ENCODE peak calls at places on chromosomes 4 and X, in eight cellular contexts. D is PC-9, E is HepG2, F is psoas muscle, C is breast epithelium, G is astrocyte, H is left ventricle myocardium inferior, W is brain microvascular endothelial cell. X is an unnamed sample.

GRCh38 chr4:121053601-121054143 is 18.7 kb downstream of the NDNF start:
- DNase-seq in F (peak; percentile 53), E (no peak), W (peak; percentile 40), H (peak; percentile 33), C (no peak), D (peak; percentile 15), G (peak; percentile 54), X (peak; percentile 38)

GRCh38 chr4:85084371-85085170 is 118.1 kb upstream of the WDFY3 start:
- DNase-seq in H (no peak), E (peak; percentile 60), G (peak; percentile 50), C (no peak), F (no peak), W (peak; percentile 61), D (peak; percentile 4), X (peak; percentile 55)

GRCh38 chr4:153759407-153760226 is at the start of gene RNF175:
- DNase-seq in W (no peak), F (peak; percentile 49), E (no peak), G (no peak), C (no peak), D (no peak), H (no peak), X (no peak)

GRCh38 chr4:115233600-115233999 is 120.2 kb upstream of the NDST4 start:
- DNase-seq in W (no peak), C (no peak), E (no peak), D (no peak), G (no peak), H (no peak), F (no peak), X (no peak)

GRCh38 chr4:173038192-173038896 is 130.3 kb upstream of the GALNT7 start:
- DNase-seq in G (no peak), E (no peak), F (no peak), C (no peak), H (no peak), D (no peak), W (no peak), X (no peak)

GRCh38 chr4:26252349-26252748 is 68.5 kb upstream of the RBPJ start:
- DNase-seq in H (no peak), F (no peak), C (no peak), D (peak; percentile 69), W (peak; percentile 37), E (peak; percentile 78), G (peak; percentile 12), X (no peak)

GRCh38 chrX:51641421-51642021 is 22.8 kb upstream of the CENPVL3 start:
- DNase-seq in G (peak; percentile 23), D (no peak), H (no peak), F (no peak), C (no peak), W (peak; percentile 32), E (peak; percentile 12), X (no peak)

GRCh38 chr4:108963910-108964309 is 201.1 kb upstream of the ETNPPL start:
- DNase-seq in G (no peak), F (no peak), D (no peak), W (no peak), E (no peak), H (no peak), C (no peak), X (no peak)

GRCh38 chr4:90025248-90025647 is 101.9 kb upstream of the CCSER1 start:
- DNase-seq in F (no peak), H (no peak), W (no peak), C (no peak), E (no peak), D (no peak), G (no peak), X (no peak)

GRCh38 chr4:76306882-76307669 is 543 bp downstream of the STBD1 start:
- DNase-seq in F (peak; percentile 83), G (peak; percentile 33), E (peak; percentile 19), W (peak; percentile 16), D (peak; percentile 48), C (no peak), H (peak; percentile 69), X (peak; percentile 46)

GRCh38 chr4:11455201-11455835 is 26.6 kb upstream of the HS3ST1 start:
- DNase-seq in C (no peak), D (no peak), E (no peak), G (no peak), F (no peak), H (no peak), W (no peak), X (no peak)

GRCh38 chr4:99828477-99828876 is 11.8 kb downstream of the DAPP1 start:
- DNase-seq in D (no peak), C (no peak), H (no peak), F (no peak), E (no peak), W (no peak), G (no peak), X (no peak)

GRCh38 chr4:4666693-4667642 is 125.1 kb upstream of the STX18 start:
- DNase-seq in C (no peak), W (no peak), H (no peak), D (no peak), F (no peak), E (no peak), G (peak; percentile 54), X (no peak)

GRCh38 chrX:106035064-106035463 is 3.5 kb downstream of the SERPINA7 start:
- DNase-seq in E (peak; percentile 8), H (no peak), F (no peak), C (no peak), W (no peak), G (no peak), D (no peak), X (no peak)

GRCh38 chr4:57051100-57051499 is 59.1 kb downstream of the IGFBP7 start:
- DNase-seq in H (no peak), E (no peak), G (no peak), C (no peak), F (no peak), D (no peak), W (no peak), X (no peak)

GRCh38 chr4:26022346-26022891 is 108.4 kb downstream of the SMIM20 start:
- DNase-seq in C (no peak), E (peak; percentile 73), W (peak; percentile 56), H (no peak), D (no peak), G (peak; percentile 85), F (no peak), X (no peak)

GRCh38 chr4:168622600-168622999 is 125.7 kb downstream of the PALLD start:
- DNase-seq in G (no peak), W (no peak), E (no peak), F (no peak), H (no peak), C (no peak), D (no peak), X (no peak)

GRCh38 chr4:140234697-140235060 is 80.7 kb upstream of the MAML3 start:
- DNase-seq in G (no peak), H (no peak), D (no peak), W (no peak), F (no peak), C (no peak), E (no peak), X (no peak)

GRCh38 chr4:87270144-87270543 is 49.7 kb upstream of the KLHL8 start:
- DNase-seq in F (no peak), D (peak; percentile 5), H (no peak), C (no peak), G (peak; percentile 23), W (peak; percentile 37), E (peak; percentile 62), X (no peak)

GRCh38 chr4:53929955-53930798 is 134.2 kb downstream of the CHIC2 start:
- DNase-seq in G (peak; percentile 86), F (peak; percentile 66), E (peak; percentile 60), H (peak; percentile 50), D (peak; percentile 42), C (peak; percentile 73), W (peak; percentile 88), X (peak; percentile 20)

GRCh38 chrX:136711147-136711546 is 63.2 kb downstream of the CD40LG start:
- DNase-seq in D (peak; percentile 36), E (no peak), F (peak; percentile 67), G (no peak), C (no peak), H (peak; percentile 19), W (peak; percentile 20), X (peak; percentile 30)

GRCh38 chr4:888029-888428 is 44.1 kb downstream of the GAK start:
- DNase-seq in H (no peak), F (no peak), C (no peak), E (no peak), D (no peak), G (no peak), W (no peak), X (no peak)
- H3K36me3 ChIP-seq in H (peaks cover 85% of the 10 kb centered on the region), F (peaks cover 84% of the 10 kb centered on the region), C (no peaks in the 10 kb centered on the region), E (peaks cover 27% of the 10 kb centered on the region), D (no peaks in the 10 kb centered on the region), G (peaks cover 3% of the 10 kb centered on the region), W (peaks cover 30% of the 10 kb centered on the region), X (no peaks in the 10 kb centered on the region)

GRCh38 chrX:37644381-37645305 is 40.9 kb upstream of the XK start:
- DNase-seq in W (no peak), E (no peak), H (no peak), D (peak; percentile 33), C (no peak), G (no peak), F (no peak), X (no peak)

GRCh38 chrX:37652053-37652452 is 33.5 kb upstream of the XK start:
- DNase-seq in F (no peak), D (no peak), E (no peak), C (no peak), H (no peak), G (no peak), W (no peak), X (no peak)

GRCh38 chrX:37646254-37646653 is 39.3 kb upstream of the XK start:
- DNase-seq in D (no peak), C (no peak), E (no peak), F (no peak), G (no peak), W (no peak), H (no peak), X (no peak)
- TF ChIP-seq CTCF in D (peak; percentile 23), C (no peak), E (no peak), F (no peak), G (no peak), W (no peak), H (peak; percentile 8), X (peak; percentile 21)

DNA sequence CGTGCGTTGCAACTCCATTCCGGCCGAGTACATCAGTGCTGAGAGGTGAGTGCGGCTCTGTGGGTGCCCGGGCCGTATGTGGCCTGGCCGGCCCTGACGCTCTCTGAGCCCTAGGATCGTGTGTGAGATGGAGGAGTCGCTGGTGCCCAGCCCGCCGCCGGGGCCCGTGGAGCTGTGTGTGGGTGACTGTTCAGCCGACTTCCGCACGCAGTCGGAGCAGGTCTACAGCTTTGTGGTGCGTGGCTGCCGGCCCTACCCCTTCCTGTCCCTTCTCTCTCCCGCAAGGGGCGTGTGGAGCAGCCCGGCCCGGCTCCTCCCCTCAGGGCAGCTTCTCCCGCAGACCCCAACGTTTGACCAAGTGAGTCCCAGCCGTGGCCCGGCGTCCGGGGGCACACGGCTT is 8.0 kb downstream of the PLXNA3 start:
- DNase-seq in C (no peak), E (no peak), G (no peak), F (no peak), W (no peak), H (no peak), D (no peak), X (no peak)
- H3K36me3 ChIP-seq in C (no peaks in the 10 kb centered on the region), E (peaks cover 3% of the 10 kb centered on the region), G (no peaks in the 10 kb centered on the region), F (peaks cover 46% of the 10 kb centered on the region), W (peaks cover 27% of the 10 kb centered on the region), H (peaks cover 28% of the 10 kb centered on the region), D (no peaks in the 10 kb centered on the region), X (no peaks in the 10 kb centered on the region)

DNA sequence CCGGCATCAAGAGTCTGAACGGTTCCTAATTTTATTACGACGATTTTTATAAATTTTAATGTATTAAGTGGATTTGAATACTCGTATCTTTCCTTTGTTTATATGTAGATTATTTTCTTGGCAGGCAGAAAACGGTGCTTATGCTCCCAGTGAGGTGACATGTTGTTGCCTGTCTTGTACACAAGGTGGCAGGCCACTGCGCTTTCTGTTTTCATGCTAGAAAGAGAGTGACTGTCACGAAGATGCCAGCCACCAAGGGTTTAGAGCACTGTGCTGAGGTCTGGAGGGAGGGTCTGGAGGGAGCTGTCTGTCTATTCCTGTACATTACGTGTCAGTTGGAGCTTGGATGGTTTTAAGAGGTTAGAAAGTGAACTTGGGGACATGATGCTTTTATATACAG is 87.7 kb downstream of the SHROOM2 start:
- DNase-seq in C (no peak), H (no peak), G (no peak), W (no peak), E (peak; percentile 24), D (peak; percentile 24), F (no peak), X (no peak)
- TF ChIP-seq CTCF in C (no peak), H (peak; percentile 65), G (peak; percentile 33), W (peak; percentile 71), E (peak; percentile 63), D (peak; percentile 64), F (peak; percentile 46), X (peak; percentile 52)